ENCODE peak calls at places on chromosomes 12 and 14, in six cellular contexts. H is K562, L is SK-N-SH, J is HepG2, F is GM12878, E is HCT116. Q is an unnamed sample.

GRCh38 chr12:47747596-47748506 is 10.8 kb downstream of the RAPGEF3 start:
- DNase-seq in J (no peak), E (no peak), H (no peak), L (no peak), F (no peak), Q (no peak)

GRCh38 chr12:67621112-67621511 is 27.4 kb upstream of the DYRK2 start:
- DNase-seq in J (no peak), L (no peak), E (no peak), H (no peak), F (no peak), Q (no peak)

GRCh38 chr12:107415066-107415465 is 270.5 kb upstream of the PWP1 start:
- DNase-seq in J (no peak), H (no peak), E (no peak), F (no peak), L (no peak), Q (no peak)

GRCh38 chr14:65502676-65503124 is 90.2 kb downstream of the FUT8 start:
- DNase-seq in J (no peak), H (no peak), L (no peak), F (peak; percentile 62), E (peak; percentile 3), Q (no peak)

GRCh38 chr14:66495214-66496098 is 9.3 kb downstream of the CCDC196 start:
- DNase-seq in H (peak; percentile 23), J (peak; percentile 65), E (peak; percentile 39), F (peak; percentile 45), L (peak; percentile 40), Q (no peak)

GRCh38 chr12:53696285-53696654 is 20.4 kb upstream of the ATP5MC2 start:
- DNase-seq in H (peak; percentile 59), L (peak; percentile 84), J (peak; percentile 82), E (peak; percentile 95), F (peak; percentile 25), Q (peak; percentile 64)

GRCh38 chr12:7369274-7369729 is 65.4 kb downstream of the ACSM4 start:
- DNase-seq in E (peak; percentile 81), J (peak; percentile 66), L (peak; percentile 76), H (no peak), F (peak; percentile 33), Q (no peak)

GRCh38 chr12:62210422-62210821 is 49.8 kb upstream of the USP15 start:
- DNase-seq in J (peak; percentile 28), H (peak; percentile 55), L (peak; percentile 40), F (no peak), E (peak; percentile 37), Q (no peak)

GRCh38 chr12:70733385-70733784 is 96.2 kb upstream of the PTPRB start:
- DNase-seq in F (peak; percentile 5), E (peak; percentile 76), L (peak; percentile 69), H (peak; percentile 72), J (peak; percentile 63), Q (no peak)

GRCh38 chr14:35229495-35230089 is 62.6 kb upstream of the PSMA6 start:
- DNase-seq in L (peak; percentile 46), E (no peak), J (peak; percentile 49), F (no peak), H (peak; percentile 14), Q (no peak)

GRCh38 chr12:23209793-23210192 is 584.8 kb downstream of the ETNK1 start:
- DNase-seq in L (no peak), H (no peak), E (no peak), J (no peak), F (no peak), Q (no peak)

GRCh38 chr12:18683603-18684002 is 54.2 kb downstream of the PLCZ1 start:
- DNase-seq in J (no peak), E (no peak), H (peak; percentile 37), L (no peak), F (no peak), Q (no peak)

GRCh38 chr12:19704966-19705365 is 265.7 kb downstream of the AEBP2 start:
- DNase-seq in L (no peak), E (no peak), H (no peak), F (no peak), J (no peak), Q (no peak)

GRCh38 chr12:68381476-68381875 is 49.3 kb upstream of the MDM1 start:
- DNase-seq in J (no peak), H (no peak), F (no peak), L (no peak), E (no peak), Q (no peak)

GRCh38 chr12:4031703-4032291 is 158.6 kb upstream of the PARP11 start:
- DNase-seq in H (no peak), F (no peak), L (no peak), E (no peak), J (no peak), Q (no peak)

GRCh38 chr12:88228720-88229119 is 86.6 kb downstream of the TMTC3 start:
- DNase-seq in E (no peak), J (no peak), L (no peak), F (no peak), H (no peak), Q (no peak)

GRCh38 chr14:37584211-37585100 is 10.6 kb downstream of the FOXA1 start:
- DNase-seq in F (no peak), H (no peak), J (no peak), L (no peak), E (no peak), Q (no peak)

GRCh38 chr12:85374981-85375380 is 95.0 kb downstream of the ALX1 start:
- DNase-seq in H (no peak), F (no peak), J (no peak), E (no peak), L (no peak), Q (no peak)

GRCh38 chr12:1047898-1048660 is 57.1 kb downstream of the ERC1 start:
- DNase-seq in F (no peak), H (no peak), L (peak; percentile 66), J (no peak), E (no peak), Q (no peak)

GRCh38 chr12:39127401-39127800 is 222.0 kb upstream of the CPNE8 start:
- DNase-seq in F (no peak), L (no peak), E (peak; percentile 64), H (no peak), J (peak; percentile 3), Q (no peak)

GRCh38 chr12:21891763-21892217 is 49.4 kb downstream of the ABCC9 start:
- DNase-seq in L (no peak), H (no peak), F (no peak), E (no peak), J (no peak), Q (no peak)

GRCh38 chr12:78928200-78929074 is 63.9 kb downstream of the SYT1 start:
- DNase-seq in F (no peak), J (peak; percentile 1), L (no peak), E (peak; percentile 87), H (no peak), Q (no peak)

GRCh38 chr14:101235042-101235871 is 326.0 kb upstream of the DIO3 start:
- DNase-seq in F (no peak), H (peak; percentile 69), L (peak; percentile 95), J (peak; percentile 47), E (peak; percentile 26), Q (peak; percentile 89)

GRCh38 chr12:106913456-106913855 is 42.3 kb upstream of the TMEM263 start:
- DNase-seq in E (no peak), J (no peak), F (no peak), L (no peak), H (no peak), Q (no peak)

GRCh38 chr14:70265422-70265821 is 76.7 kb upstream of the SLC8A3 start:
- DNase-seq in E (no peak), J (no peak), F (no peak), L (no peak), H (no peak), Q (no peak)

GRCh38 chr14:74616507-74616906 is 4.5 kb upstream of the LTBP2 start:
- DNase-seq in L (no peak), H (no peak), F (no peak), J (no peak), E (peak; percentile 73), Q (no peak)

DNA sequence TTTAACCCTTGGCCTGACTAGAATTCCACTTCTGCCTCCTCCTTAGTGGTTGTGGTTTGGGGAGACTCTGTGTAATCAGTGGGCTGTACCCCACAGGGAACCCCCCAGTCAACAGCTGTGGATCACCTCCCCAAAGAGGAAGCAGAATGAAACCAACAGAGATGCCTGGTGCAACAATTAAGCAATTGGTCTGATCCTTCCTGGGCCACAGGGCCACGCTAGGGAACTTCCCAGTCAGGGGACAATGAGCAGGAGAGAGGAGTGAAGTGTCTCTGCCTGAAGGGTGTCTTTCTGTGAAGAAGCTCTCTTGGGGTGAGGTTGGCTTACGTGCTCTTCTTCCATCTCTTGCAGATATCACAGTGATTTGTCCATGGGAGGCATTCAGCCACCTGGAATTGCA is 8.2 kb downstream of the PDE6H start:
- DNase-seq in J (no peak), H (no peak), E (no peak), F (no peak), L (no peak), Q (no peak)
- TF ChIP-seq JUND in J (no peak), H (no peak), E (no peak), F (no peak), L (no peak), Q (no peak)

GRCh38 chr12:104290855-104291254 is 12.7 kb upstream of the EID3 start:
- DNase-seq in F (no peak), E (no peak), J (no peak), L (no peak), H (no peak), Q (no peak)
- H3K4me1 ChIP-seq in F (peaks cover 6% of the 10 kb centered on the region), E (peaks cover 63% of the 10 kb centered on the region), J (peaks cover 53% of the 10 kb centered on the region), L (peaks cover 14% of the 10 kb centered on the region), H (peaks cover 9% of the 10 kb centered on the region), Q (peaks cover 3% of the 10 kb centered on the region)

GRCh38 chr14:99257673-99258221 is 14.2 kb downstream of the BCL11B start:
- DNase-seq in J (no peak), E (no peak), L (no peak), F (no peak), H (no peak), Q (no peak)

GRCh38 chr14:99255621-99256482 is 16.1 kb downstream of the BCL11B start:
- DNase-seq in H (no peak), F (no peak), J (no peak), L (no peak), E (no peak), Q (no peak)

GRCh38 chr14:99258341-99258781 is 13.6 kb downstream of the BCL11B start:
- DNase-seq in L (no peak), J (no peak), E (no peak), F (no peak), H (no peak), Q (no peak)

GRCh38 chr14:99256483-99256874 is 15.5 kb downstream of the BCL11B start:
- DNase-seq in L (no peak), H (no peak), J (no peak), E (no peak), F (no peak), Q (no peak)

DNA sequence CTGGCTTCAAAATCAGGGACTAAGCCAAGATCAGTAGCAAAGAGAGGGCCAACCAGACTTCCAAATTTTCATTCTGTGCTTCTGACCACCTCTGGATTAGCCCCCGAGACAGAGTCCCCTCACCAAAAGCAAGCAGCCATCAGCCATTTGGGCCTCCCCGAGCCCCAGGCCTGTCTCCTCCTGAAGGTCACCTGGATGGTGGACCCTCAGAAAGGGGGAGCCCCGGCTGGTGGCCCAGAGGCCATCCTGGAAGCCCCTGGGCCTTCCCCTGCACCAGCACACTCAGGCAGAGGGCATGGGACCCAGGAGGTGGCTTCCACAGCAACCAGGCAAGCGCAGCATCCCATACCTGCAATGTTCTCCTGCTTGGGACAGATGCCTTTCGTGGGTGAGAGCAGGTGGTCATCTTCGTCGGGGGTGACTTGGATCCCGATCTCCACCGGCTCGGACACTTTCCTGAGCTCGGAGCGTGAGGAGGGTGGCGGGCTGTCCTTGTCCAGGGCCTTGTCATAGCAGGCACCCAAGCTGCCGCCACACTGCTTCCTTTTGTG is 14.8 kb downstream of the BCL11B start:
- DNase-seq in J (no peak), F (no peak), L (no peak), H (no peak), E (no peak), Q (no peak)
- TF ChIP-seq JUND in J (no peak), F (no peak), L (no peak), H (no peak), E (no peak), Q (no peak)

GRCh38 chr14:99749142-99749541 is 44.1 kb upstream of the EML1 start:
- DNase-seq in L (no peak), F (no peak), E (no peak), H (peak; percentile 32), J (no peak), Q (no peak)
- H3K4me1 ChIP-seq in L (peaks cover 16% of the 10 kb centered on the region), F (no peaks in the 10 kb centered on the region), E (peaks cover 26% of the 10 kb centered on the region), H (no peaks in the 10 kb centered on the region), J (peaks cover 6% of the 10 kb centered on the region), Q (peaks cover 10% of the 10 kb centered on the region)